ENCODE peak calls at places on chromosomes 3 and 15, in six cellular contexts. L, Q, E, O, F and R are unnamed samples.

GRCh38 chr3:134083008-134083407 is 53.3 kb upstream of the SLCO2A1 start:
- DNase-seq in E (no peak), Q (no peak), L (no peak), O (no peak), F (no peak), R (no peak)

GRCh38 chr3:50806806-50807205 is 132.1 kb downstream of the DOCK3 start:
- DNase-seq in L (no peak), F (peak), E (no peak), O (peak), Q (peak), R (no peak)

GRCh38 chr3:4954256-4955000 is 24.8 kb upstream of the BHLHE40 start:
- DNase-seq in L (no peak), E (no peak), Q (no peak), F (no peak), O (no peak), R (no peak)

GRCh38 chr3:81516042-81516441 is 245.4 kb downstream of the GBE1 start:
- DNase-seq in F (no peak), O (no peak), L (no peak), Q (no peak), E (no peak), R (no peak)

GRCh38 chr15:35023794-35024193 is 35.7 kb upstream of the ZNF770 start:
- DNase-seq in Q (peak), E (no peak), L (no peak), O (no peak), F (peak), R (no peak)

GRCh38 chr3:100558233-100558632 is 51.2 kb upstream of the ADGRG7 start:
- DNase-seq in F (no peak), Q (no peak), L (no peak), O (no peak), E (no peak), R (no peak)

GRCh38 chr15:63752075-63752684 is 81.6 kb downstream of the HERC1 start:
- DNase-seq in Q (peak), F (peak), E (no peak), L (no peak), O (no peak), R (no peak)

GRCh38 chr3:88997276-88997675 is 110.1 kb upstream of the EPHA3 start:
- DNase-seq in O (no peak), L (no peak), Q (peak), E (no peak), F (peak), R (no peak)

GRCh38 chr3:150210461-150211110 is 197.5 kb upstream of the TSC22D2 start:
- DNase-seq in O (no peak), Q (no peak), L (no peak), E (no peak), F (no peak), R (no peak)

GRCh38 chr3:194269610-194270145 is 81.5 kb downstream of the CPN2 start:
- DNase-seq in Q (no peak), F (no peak), L (no peak), E (no peak), O (no peak), R (no peak)
- TF ChIP-seq CTCF in Q (peak), F (no peak), L (no peak), E (peak), O (peak), R (no peak)

DNA sequence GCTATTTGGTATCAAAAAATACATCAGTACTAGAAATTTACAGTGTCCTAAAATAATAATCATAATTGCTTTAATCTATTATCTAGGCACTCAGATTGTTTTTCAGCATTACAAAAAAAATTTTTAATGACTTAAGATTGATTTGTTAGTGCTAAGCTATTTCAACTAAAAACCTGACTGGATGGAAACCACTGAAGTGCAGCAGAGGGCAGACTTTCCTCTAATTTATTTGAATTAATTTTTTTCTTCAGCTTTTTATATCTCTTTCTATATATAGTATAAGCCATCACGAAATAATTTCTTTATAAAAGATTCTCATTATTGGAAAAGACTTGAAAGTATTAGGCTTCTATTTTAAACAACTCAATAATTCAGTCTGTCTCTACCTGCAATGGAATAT is 131.4 kb downstream of the IQCH start:
- DNase-seq in F (no peak), Q (no peak), O (no peak), E (no peak), L (no peak), R (no peak)
- TF ChIP-seq CTCF in F (no peak), Q (no peak), O (peak), E (peak), L (no peak), R (no peak)

DNA sequence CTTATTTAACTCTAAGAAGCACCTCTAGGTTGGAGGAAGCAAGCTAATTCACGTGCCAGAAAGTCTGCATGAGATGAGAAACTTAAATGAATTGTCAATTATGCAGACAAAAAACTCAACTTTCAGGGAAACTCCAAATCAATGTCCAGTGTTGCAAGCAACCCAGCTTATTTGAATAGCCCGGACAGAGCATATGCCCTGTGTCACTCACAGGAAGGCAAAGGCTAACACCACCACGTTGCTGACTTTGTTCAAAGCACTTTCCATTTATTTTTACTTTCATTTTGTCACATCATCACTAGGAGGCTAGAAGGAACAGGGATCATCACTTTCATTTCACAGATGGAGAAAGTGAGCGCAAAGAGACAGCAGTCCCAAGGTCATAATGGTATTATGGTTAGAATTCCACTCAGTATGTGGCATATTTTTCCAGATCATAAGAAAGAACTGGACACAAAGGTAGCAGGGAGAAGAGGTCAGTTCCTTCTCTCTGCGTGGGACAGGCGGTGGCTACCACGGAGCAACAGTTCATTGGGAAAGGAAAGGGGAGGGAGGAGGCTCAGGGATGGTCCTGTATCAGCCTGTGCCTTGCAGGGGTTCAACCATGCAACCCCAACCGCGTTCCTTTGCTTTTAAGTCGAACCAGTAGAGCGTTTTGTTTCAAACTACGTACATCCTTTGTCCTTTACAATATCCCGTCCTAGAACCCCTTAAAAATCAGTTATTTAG is 1.2 kb downstream of the HEG1 start:
- DNase-seq in E (no peak), F (peak), Q (no peak), L (peak), O (no peak), R (no peak)
- TF ChIP-seq CTCF in E (no peak), F (peak), Q (no peak), L (no peak), O (no peak), R (no peak)

GRCh38 chr3:15307580-15307979 is 24.8 kb downstream of the SH3BP5 start:
- DNase-seq in L (no peak), O (no peak), Q (no peak), F (no peak), E (no peak), R (no peak)

GRCh38 chr3:15303216-15303615 is 29.2 kb downstream of the SH3BP5 start:
- DNase-seq in E (no peak), Q (no peak), F (no peak), O (no peak), L (no peak), R (no peak)

GRCh38 chr3:15303728-15304127 is 28.7 kb downstream of the SH3BP5 start:
- DNase-seq in F (no peak), Q (no peak), E (no peak), O (no peak), L (no peak), R (no peak)

GRCh38 chr3:15306979-15307359 is 25.4 kb downstream of the SH3BP5 start:
- DNase-seq in L (no peak), Q (no peak), E (no peak), O (no peak), F (no peak), R (no peak)

DNA sequence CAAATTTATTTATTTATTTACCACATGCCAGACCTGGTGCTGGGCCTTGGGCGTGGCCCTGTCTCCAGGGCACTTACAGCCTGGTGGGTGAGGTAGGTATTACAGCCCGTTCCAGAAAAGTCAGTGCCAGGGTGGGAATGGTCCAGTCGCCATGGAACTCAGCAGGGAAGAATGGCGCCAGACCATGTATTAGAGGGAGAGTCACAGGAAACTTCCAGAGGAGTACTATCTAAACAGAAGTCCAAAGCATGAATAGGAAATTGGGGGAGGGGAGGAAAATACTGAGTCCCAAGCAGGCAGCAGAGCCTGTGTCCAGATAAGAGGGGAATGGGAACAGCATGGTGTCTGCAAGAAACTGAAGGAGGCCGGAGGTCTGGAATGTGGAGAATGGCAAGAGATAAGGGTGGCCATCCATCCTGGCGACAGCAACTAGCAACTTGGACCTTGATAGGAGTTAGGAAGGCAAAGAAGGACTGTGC is 27.0 kb downstream of the SH3BP5 start:
- DNase-seq in O (no peak), F (no peak), Q (no peak), E (no peak), L (no peak), R (no peak)
- TF ChIP-seq CTCF in O (peak), F (peak), Q (peak), E (peak), L (no peak), R (no peak)

GRCh38 chr15:84863480-84864428 is 20.7 kb upstream of the SLC28A1 start:
- DNase-seq in Q (no peak), F (no peak), E (peak), O (no peak), L (no peak), R (no peak)
- TF ChIP-seq CTCF in Q (no peak), F (no peak), E (peak), O (no peak), L (no peak), R (no peak)

GRCh38 chr3:22922317-22922716 is 280.8 kb upstream of the UBE2E2 start:
- DNase-seq in Q (peak), L (no peak), E (no peak), O (no peak), F (peak), R (no peak)
- TF ChIP-seq CTCF in Q (peak), L (no peak), E (peak), O (peak), F (peak), R (no peak)